ENCODE peak calls at places on chromosome 6, in seven cellular contexts. One of them, this sample, is unnamed.
A peak's percentile ranks its signal among the peaks of the same experiment; 100 is the strongest.

GRCh38 chr6:161663682-161664081 is 389.8 kb upstream of the AGPAT4 start:
- DNase-seq in GM23338: no peak
- DNase-seq in GM12892: no peak
- DNase-seq in breast epithelium: no peak
- DNase-seq in Panc1: no peak
- DNase-seq in sigmoid colon: no peak
- DNase-seq in SK-N-SH: no peak
- DNase-seq in this sample: no peak

GRCh38 chr6:138590796-138591709 is 91.8 kb upstream of the NHSL1 start:
- DNase-seq in SK-N-SH: peak; percentile 51
- DNase-seq in Panc1: peak; percentile 61
- DNase-seq in breast epithelium: peak; percentile 30
- DNase-seq in GM23338: peak; percentile 93
- DNase-seq in sigmoid colon: peak; percentile 74
- DNase-seq in GM12892: no peak
- DNase-seq in this sample: no peak

GRCh38 chr6:150751296-150751695 is 114.2 kb upstream of the MTHFD1L start:
- DNase-seq in sigmoid colon: no peak
- DNase-seq in Panc1: no peak
- DNase-seq in breast epithelium: no peak
- DNase-seq in GM23338: no peak
- DNase-seq in GM12892: no peak
- DNase-seq in SK-N-SH: no peak
- DNase-seq in this sample: no peak

GRCh38 chr6:111430605-111431378 is 52.2 kb downstream of the REV3L start:
- DNase-seq in GM12892: no peak
- DNase-seq in GM23338: no peak
- DNase-seq in Panc1: no peak
- DNase-seq in breast epithelium: no peak
- DNase-seq in SK-N-SH: no peak
- DNase-seq in sigmoid colon: peak; percentile 69
- DNase-seq in this sample: no peak

GRCh38 chr6:7148100-7148822 is 40.5 kb downstream of the RREB1 start:
- DNase-seq in GM23338: no peak
- DNase-seq in sigmoid colon: no peak
- DNase-seq in Panc1: no peak
- DNase-seq in GM12892: no peak
- DNase-seq in SK-N-SH: no peak
- DNase-seq in breast epithelium: peak; percentile 6
- DNase-seq in this sample: no peak

GRCh38 chr6:119044263-119044662 is 34.2 kb downstream of the FAM184A start:
- DNase-seq in SK-N-SH: no peak
- DNase-seq in Panc1: no peak
- DNase-seq in GM12892: no peak
- DNase-seq in sigmoid colon: no peak
- DNase-seq in GM23338: no peak
- DNase-seq in breast epithelium: no peak
- DNase-seq in this sample: no peak

GRCh38 chr6:99905209-99906106 is 88.6 kb downstream of the MCHR2 start:
- DNase-seq in GM12892: no peak
- DNase-seq in sigmoid colon: no peak
- DNase-seq in breast epithelium: no peak
- DNase-seq in GM23338: peak; percentile 80
- DNase-seq in Panc1: peak; percentile 15
- DNase-seq in SK-N-SH: peak; percentile 24
- DNase-seq in this sample: peak; percentile 42

GRCh38 chr6:78883651-78884050 is 16.3 kb downstream of the IRAK1BP1 start:
- DNase-seq in GM12892: no peak
- DNase-seq in sigmoid colon: no peak
- DNase-seq in breast epithelium: no peak
- DNase-seq in GM23338: no peak
- DNase-seq in SK-N-SH: no peak
- DNase-seq in Panc1: no peak
- DNase-seq in this sample: no peak

GRCh38 chr6:33375143-33375649 is 16.4 kb upstream of the KIFC1 start:
- DNase-seq in sigmoid colon: peak; percentile 93
- DNase-seq in Panc1: no peak
- DNase-seq in breast epithelium: peak; percentile 84
- DNase-seq in GM23338: no peak
- DNase-seq in GM12892: no peak
- DNase-seq in SK-N-SH: peak; percentile 63
- DNase-seq in this sample: peak; percentile 44

GRCh38 chr6:140586426-140587061 is 1212.1 kb upstream of the CITED2 start:
- DNase-seq in Panc1: no peak
- DNase-seq in sigmoid colon: no peak
- DNase-seq in breast epithelium: no peak
- DNase-seq in SK-N-SH: no peak
- DNase-seq in GM23338: no peak
- DNase-seq in GM12892: no peak
- DNase-seq in this sample: no peak

GRCh38 chr6:161169690-161170089 is 104.2 kb downstream of the AGPAT4 start:
- DNase-seq in GM23338: no peak
- DNase-seq in breast epithelium: no peak
- DNase-seq in Panc1: no peak
- DNase-seq in GM12892: no peak
- DNase-seq in SK-N-SH: peak; percentile 67
- DNase-seq in sigmoid colon: peak; percentile 84
- DNase-seq in this sample: no peak

GRCh38 chr6:110878751-110879539 is 4.4 kb downstream of the AMD1 start:
- DNase-seq in GM23338: peak; percentile 70
- DNase-seq in breast epithelium: no peak
- DNase-seq in sigmoid colon: no peak
- DNase-seq in SK-N-SH: peak; percentile 60
- DNase-seq in Panc1: peak; percentile 36
- DNase-seq in GM12892: no peak
- DNase-seq in this sample: no peak

GRCh38 chr6:127464881-127465459 is 5.8 kb upstream of the KIAA0408 start:
- DNase-seq in SK-N-SH: peak; percentile 65
- DNase-seq in sigmoid colon: peak; percentile 88
- DNase-seq in breast epithelium: no peak
- DNase-seq in Panc1: peak; percentile 52
- DNase-seq in GM23338: peak; percentile 89
- DNase-seq in GM12892: no peak
- DNase-seq in this sample: no peak

GRCh38 chr6:125658125-125658524 is 91.3 kb upstream of the HEY2 start:
- DNase-seq in SK-N-SH: no peak
- DNase-seq in sigmoid colon: no peak
- DNase-seq in Panc1: no peak
- DNase-seq in GM23338: no peak
- DNase-seq in GM12892: no peak
- DNase-seq in breast epithelium: no peak
- DNase-seq in this sample: no peak

GRCh38 chr6:169944415-169944814 is 193.0 kb downstream of the ERMARD start:
- DNase-seq in GM12892: no peak
- DNase-seq in breast epithelium: no peak
- DNase-seq in GM23338: no peak
- DNase-seq in SK-N-SH: no peak
- DNase-seq in sigmoid colon: no peak
- DNase-seq in Panc1: no peak
- DNase-seq in this sample: no peak

GRCh38 chr6:169939554-169940164 is 188.2 kb downstream of the ERMARD start:
- DNase-seq in sigmoid colon: no peak
- DNase-seq in SK-N-SH: no peak
- DNase-seq in GM23338: no peak
- DNase-seq in GM12892: no peak
- DNase-seq in Panc1: no peak
- DNase-seq in breast epithelium: no peak
- DNase-seq in this sample: no peak

GRCh38 chr6:169940554-169941290 is 189.3 kb downstream of the ERMARD start:
- DNase-seq in GM23338: no peak
- DNase-seq in Panc1: no peak
- DNase-seq in GM12892: no peak
- DNase-seq in breast epithelium: no peak
- DNase-seq in sigmoid colon: no peak
- DNase-seq in SK-N-SH: peak; percentile 89
- DNase-seq in this sample: no peak

GRCh38 chr6:169943521-169944337 is 192.3 kb downstream of the ERMARD start:
- DNase-seq in GM23338: no peak
- DNase-seq in Panc1: no peak
- DNase-seq in breast epithelium: no peak
- DNase-seq in GM12892: no peak
- DNase-seq in SK-N-SH: no peak
- DNase-seq in sigmoid colon: no peak
- DNase-seq in this sample: no peak

GRCh38 chr6:169942173-169942572 is 190.8 kb downstream of the ERMARD start:
- DNase-seq in SK-N-SH: no peak
- DNase-seq in Panc1: no peak
- DNase-seq in GM12892: no peak
- DNase-seq in GM23338: no peak
- DNase-seq in sigmoid colon: no peak
- DNase-seq in breast epithelium: no peak
- DNase-seq in this sample: no peak
- TF ChIP-seq POLR2AphosphoS5 in SK-N-SH: no peak
- TF ChIP-seq POLR2AphosphoS5 in Panc1: no peak
- TF ChIP-seq POLR2AphosphoS5 in GM12892: no peak
- TF ChIP-seq POLR2AphosphoS5 in GM23338: no peak
- TF ChIP-seq POLR2AphosphoS5 in sigmoid colon: no peak
- TF ChIP-seq POLR2AphosphoS5 in breast epithelium: no peak
- TF ChIP-seq POLR2AphosphoS5 in this sample: no peak

GRCh38 chr6:15244605-15245360 is 1.1 kb upstream of the JARID2 start:
- DNase-seq in Panc1: no peak
- DNase-seq in GM12892: peak; percentile 83
- DNase-seq in SK-N-SH: no peak
- DNase-seq in breast epithelium: peak; percentile 76
- DNase-seq in GM23338: peak; percentile 81
- DNase-seq in sigmoid colon: peak; percentile 95
- DNase-seq in this sample: no peak
- TF ChIP-seq POLR2AphosphoS5 in Panc1: no peak
- TF ChIP-seq POLR2AphosphoS5 in GM12892: peak; percentile 20
- TF ChIP-seq POLR2AphosphoS5 in SK-N-SH: peak; percentile 45
- TF ChIP-seq POLR2AphosphoS5 in breast epithelium: no peak
- TF ChIP-seq POLR2AphosphoS5 in GM23338: no peak
- TF ChIP-seq POLR2AphosphoS5 in sigmoid colon: peak; percentile 9
- TF ChIP-seq POLR2AphosphoS5 in this sample: no peak

GRCh38 chr6:2630891-2631458 is 119.7 kb downstream of the MYLK4 start:
- DNase-seq in SK-N-SH: no peak
- DNase-seq in GM23338: no peak
- DNase-seq in breast epithelium: no peak
- DNase-seq in sigmoid colon: no peak
- DNase-seq in Panc1: peak; percentile 32
- DNase-seq in GM12892: no peak
- DNase-seq in this sample: no peak
- TF ChIP-seq POLR2AphosphoS5 in SK-N-SH: no peak
- TF ChIP-seq POLR2AphosphoS5 in GM23338: no peak
- TF ChIP-seq POLR2AphosphoS5 in breast epithelium: no peak
- TF ChIP-seq POLR2AphosphoS5 in sigmoid colon: no peak
- TF ChIP-seq POLR2AphosphoS5 in Panc1: no peak
- TF ChIP-seq POLR2AphosphoS5 in GM12892: no peak
- TF ChIP-seq POLR2AphosphoS5 in this sample: no peak

GRCh38 chr6:167699141-167700036 is 127.3 kb upstream of the AFDN start:
- DNase-seq in SK-N-SH: no peak
- DNase-seq in breast epithelium: peak; percentile 48
- DNase-seq in GM12892: no peak
- DNase-seq in GM23338: no peak
- DNase-seq in sigmoid colon: peak; percentile 82
- DNase-seq in Panc1: no peak
- DNase-seq in this sample: peak; percentile 37
- TF ChIP-seq POLR2AphosphoS5 in SK-N-SH: no peak
- TF ChIP-seq POLR2AphosphoS5 in breast epithelium: peak; percentile 21
- TF ChIP-seq POLR2AphosphoS5 in GM12892: no peak
- TF ChIP-seq POLR2AphosphoS5 in GM23338: no peak
- TF ChIP-seq POLR2AphosphoS5 in sigmoid colon: no peak
- TF ChIP-seq POLR2AphosphoS5 in Panc1: no peak
- TF ChIP-seq POLR2AphosphoS5 in this sample: peak; percentile 37

GRCh38 chr6:157864185-157864761 is 41.2 kb downstream of the SNX9 start:
- DNase-seq in SK-N-SH: no peak
- DNase-seq in sigmoid colon: no peak
- DNase-seq in GM23338: no peak
- DNase-seq in Panc1: no peak
- DNase-seq in breast epithelium: no peak
- DNase-seq in GM12892: no peak
- DNase-seq in this sample: no peak
- TF ChIP-seq POLR2AphosphoS5 in SK-N-SH: no peak
- TF ChIP-seq POLR2AphosphoS5 in sigmoid colon: no peak
- TF ChIP-seq POLR2AphosphoS5 in GM23338: no peak
- TF ChIP-seq POLR2AphosphoS5 in Panc1: no peak
- TF ChIP-seq POLR2AphosphoS5 in breast epithelium: no peak
- TF ChIP-seq POLR2AphosphoS5 in GM12892: no peak
- TF ChIP-seq POLR2AphosphoS5 in this sample: no peak